ENCODE peak calls at places on chromosomes 7 and 10, in four cellular contexts. One of them, this sample, is unnamed.

GRCh38 chr10:118210276-118210675 is 131.8 kb downstream of the FAM204A start:
- DNase-seq in A673: no peak
- DNase-seq in activated B cell treated with CpG ODN at 0.5 μM for 24 hours: no peak
- DNase-seq in prostate gland: no peak
- DNase-seq in this sample: no peak

GRCh38 chr7:47392241-47392759 is 189.6 kb downstream of the TNS3 start:
- DNase-seq in A673: no peak
- DNase-seq in activated B cell treated with CpG ODN at 0.5 μM for 24 hours: no peak
- DNase-seq in prostate gland: no peak
- DNase-seq in this sample: peak; percentile 70

GRCh38 chr7:40470111-40470736 is 335.4 kb downstream of the SUGCT start:
- DNase-seq in A673: no peak
- DNase-seq in activated B cell treated with CpG ODN at 0.5 μM for 24 hours: no peak
- DNase-seq in prostate gland: no peak
- DNase-seq in this sample: no peak

GRCh38 chr7:23333671-23334246 is 34.6 kb downstream of the MALSU1 start:
- DNase-seq in A673: peak; percentile 70
- DNase-seq in activated B cell treated with CpG ODN at 0.5 μM for 24 hours: no peak
- DNase-seq in prostate gland: no peak
- DNase-seq in this sample: no peak

GRCh38 chr10:100085596-100085995 is 3.9 kb upstream of the CPN1 start:
- DNase-seq in A673: no peak
- DNase-seq in activated B cell treated with CpG ODN at 0.5 μM for 24 hours: no peak
- DNase-seq in prostate gland: no peak
- DNase-seq in this sample: no peak

GRCh38 chr10:97719602-97720001 is 6.1 kb downstream of the MARVELD1 start:
- DNase-seq in A673: no peak
- DNase-seq in activated B cell treated with CpG ODN at 0.5 μM for 24 hours: no peak
- DNase-seq in prostate gland: no peak
- DNase-seq in this sample: no peak

GRCh38 chr7:131052285-131052942 is 275.3 kb upstream of the MKLN1 start:
- DNase-seq in A673: peak; percentile 76
- DNase-seq in activated B cell treated with CpG ODN at 0.5 μM for 24 hours: no peak
- DNase-seq in prostate gland: no peak
- DNase-seq in this sample: no peak

GRCh38 chr10:86657396-86658011 is 3.2 kb downstream of the OPN4 start:
- DNase-seq in A673: no peak
- DNase-seq in activated B cell treated with CpG ODN at 0.5 μM for 24 hours: no peak
- DNase-seq in prostate gland: no peak
- DNase-seq in this sample: peak; percentile 61

This sample was measured in upper lobe of right lung.